ENCODE peak calls at places on chromosomes 13 and 19, in eight cellular contexts. I, O, V, F, M, Q, U and D are unnamed samples.

GRCh38 chr13:112893570-112894422 is 75.2 kb upstream of the MCF2L start:
- DNase-seq in V (peak; percentile 53), F (no peak), U (peak; percentile 23), O (peak; percentile 23), Q (no peak), M (peak; percentile 49), I (peak; percentile 70), D (no peak)

GRCh38 chr13:59447031-59447430 is 716.7 kb downstream of the DIAPH3 start:
- DNase-seq in Q (no peak), I (no peak), M (no peak), U (no peak), V (no peak), F (no peak), O (no peak), D (no peak)

GRCh38 chr13:40318366-40318765 is 348.1 kb downstream of the FOXO1 start:
- DNase-seq in U (peak; percentile 70), Q (no peak), M (peak; percentile 10), I (no peak), V (peak; percentile 77), O (peak; percentile 82), F (no peak), D (no peak)

GRCh38 chr13:63184693-63185092 is 1769.0 kb upstream of the PCDH20 start:
- DNase-seq in F (no peak), O (peak; percentile 28), U (peak; percentile 9), I (no peak), Q (no peak), V (no peak), M (peak; percentile 25), D (peak; percentile 38)

GRCh38 chr19:38061294-38061693 is 154.3 kb downstream of the SIPA1L3 start:
- DNase-seq in V (no peak), F (no peak), O (peak; percentile 52), Q (no peak), I (no peak), U (peak; percentile 64), M (peak; percentile 41), D (peak; percentile 68)

GRCh38 chr19:37999309-38000213 is 92.6 kb downstream of the SIPA1L3 start:
- DNase-seq in F (no peak), I (no peak), V (peak; percentile 69), U (peak; percentile 77), O (peak; percentile 67), Q (peak; percentile 43), M (peak; percentile 74), D (peak; percentile 92)

GRCh38 chr13:51590966-51591627 is 6.8 kb downstream of the WDFY2 start:
- DNase-seq in O (peak; percentile 83), F (no peak), Q (no peak), U (peak; percentile 91), I (no peak), M (peak; percentile 51), V (no peak), D (peak; percentile 47)

GRCh38 chr19:10603873-10604459 is 16.9 kb upstream of the AP1M2 start:
- DNase-seq in F (no peak), I (no peak), V (no peak), M (no peak), Q (no peak), O (no peak), U (no peak), D (no peak)

GRCh38 chr19:47432091-47432490 is 12.8 kb upstream of the MEIS3 start:
- DNase-seq in O (no peak), I (no peak), V (no peak), M (no peak), Q (no peak), F (no peak), U (no peak), D (no peak)

GRCh38 chr19:47429140-47429793 is 9.9 kb upstream of the MEIS3 start:
- DNase-seq in Q (no peak), U (no peak), M (no peak), V (no peak), O (no peak), F (no peak), I (no peak), D (no peak)

GRCh38 chr19:47428177-47428894 is 9.0 kb upstream of the MEIS3 start:
- DNase-seq in O (peak; percentile 100), Q (peak; percentile 52), M (peak; percentile 96), F (peak; percentile 49), I (peak; percentile 70), V (peak; percentile 84), U (peak; percentile 98), D (peak; percentile 92)

GRCh38 chr19:47432499-47432898 is 13.2 kb upstream of the MEIS3 start:
- DNase-seq in F (no peak), I (no peak), V (no peak), Q (no peak), M (no peak), U (no peak), O (no peak), D (no peak)

DNA sequence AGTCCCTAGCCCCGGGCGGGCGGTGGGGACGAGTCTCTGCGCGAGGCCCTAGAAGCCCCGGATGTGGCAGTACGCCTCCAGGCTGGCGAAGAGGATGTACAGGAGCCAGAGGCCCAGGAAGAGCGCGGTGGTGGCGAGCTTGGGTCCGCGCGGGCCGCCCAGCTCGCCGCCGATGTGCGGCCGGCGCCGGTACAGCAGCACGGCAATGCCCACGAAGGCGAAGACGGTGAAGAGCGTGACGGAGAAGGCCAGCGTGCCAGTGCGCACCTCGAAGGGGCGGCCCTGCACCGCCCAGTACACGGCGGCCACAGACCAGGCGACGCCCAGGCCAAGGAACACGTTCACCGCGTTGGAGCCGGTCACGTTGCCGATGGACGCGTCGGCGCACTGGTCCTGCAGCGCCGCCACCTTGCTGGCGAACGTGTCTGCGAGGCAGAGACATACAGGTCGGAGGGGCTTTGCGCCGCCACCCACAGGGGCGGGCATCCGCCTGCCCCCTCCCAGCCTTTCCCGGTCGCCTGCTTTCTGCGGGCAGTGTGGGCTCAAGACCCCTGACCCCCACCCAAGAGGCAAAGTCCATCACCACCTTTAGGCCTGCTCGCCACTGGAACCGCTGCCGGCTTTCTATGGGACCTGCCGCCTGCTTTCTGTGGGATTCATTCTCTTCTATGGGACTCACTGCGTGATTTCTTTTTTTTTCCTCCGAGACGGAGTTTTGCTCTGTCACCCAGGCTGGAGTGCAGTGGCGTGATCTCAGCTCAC is 10.9 kb upstream of the MEIS3 start:
- DNase-seq in V (no peak), Q (peak; percentile 23), M (no peak), O (peak; percentile 60), I (peak; percentile 82), F (no peak), U (no peak), D (no peak)
- TF ChIP-seq CTCF in V (peak; percentile 24), Q (no peak), M (peak; percentile 24), O (peak; percentile 16), I (no peak), F (no peak), U (no peak), D (peak; percentile 19)

DNA sequence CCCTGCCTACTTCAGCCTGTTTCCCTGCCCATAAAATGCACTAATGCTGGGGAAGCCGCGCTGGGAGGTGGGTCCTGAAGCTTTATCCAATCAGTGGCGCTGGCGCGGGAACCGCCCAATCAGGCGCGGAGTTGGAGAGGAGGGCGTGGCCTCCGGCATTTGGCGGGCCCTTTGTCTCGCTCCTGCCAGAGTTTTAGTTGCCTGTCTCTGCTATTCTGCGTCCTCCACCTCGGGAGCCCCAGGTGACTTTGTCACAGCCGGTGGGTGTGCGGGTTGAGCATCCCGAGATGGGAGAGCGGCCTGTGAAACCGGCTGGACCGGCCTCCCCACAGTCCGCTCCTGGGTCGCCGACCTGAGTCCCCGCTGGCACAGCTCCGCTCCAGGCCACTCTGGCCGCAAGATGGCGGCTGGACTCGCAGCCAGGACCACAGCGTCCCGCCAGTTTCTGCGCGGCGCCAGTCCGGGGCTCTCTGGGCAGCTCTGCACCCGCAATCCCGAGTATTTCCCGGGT is 30.7 kb upstream of the ZNF429 start:
- DNase-seq in Q (peak; percentile 37), F (peak; percentile 75), M (peak; percentile 82), V (peak; percentile 86), O (peak; percentile 24), U (no peak), I (peak; percentile 60), D (peak; percentile 2)
- TF ChIP-seq CTCF in Q (no peak), F (no peak), M (no peak), V (peak; percentile 30), O (no peak), U (no peak), I (no peak), D (no peak)

DNA sequence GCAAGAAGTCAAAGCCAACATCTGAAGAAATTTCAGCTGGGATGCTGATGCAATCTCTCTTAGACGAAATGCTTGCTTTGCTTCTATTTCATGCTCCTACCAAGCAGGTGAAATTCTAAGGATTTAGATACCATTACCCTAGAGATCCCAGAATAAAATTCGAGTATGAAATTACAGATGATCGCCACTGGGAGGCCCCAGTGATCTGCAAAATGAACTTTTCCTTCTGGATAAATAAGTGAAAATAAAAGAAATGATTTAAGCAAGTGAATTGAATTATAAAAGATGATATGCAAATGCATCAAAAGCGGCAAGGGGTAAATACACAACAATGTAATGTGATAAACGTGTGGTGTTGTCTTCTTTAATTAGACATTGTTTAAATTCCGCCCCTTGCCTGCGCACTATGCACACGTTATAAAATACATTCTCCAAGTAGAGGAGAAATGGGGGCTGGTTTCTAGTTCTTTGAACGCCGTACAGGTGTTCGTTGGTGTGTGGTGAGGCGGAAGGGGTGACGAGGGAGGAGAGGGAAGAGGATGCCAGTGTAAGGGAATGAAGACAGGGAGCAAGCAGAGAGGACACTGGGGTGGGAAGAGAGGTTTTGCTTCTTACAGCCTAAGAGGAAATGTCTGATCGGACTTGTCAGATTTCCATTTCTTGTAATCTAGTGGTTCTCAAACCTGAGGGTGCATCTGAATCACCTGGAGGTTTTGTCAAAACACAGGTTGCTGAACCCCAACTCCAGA is 58.0 kb downstream of the ERCC5 start:
- DNase-seq in I (no peak), O (peak; percentile 48), Q (no peak), U (peak; percentile 56), V (no peak), M (peak; percentile 33), F (no peak), D (no peak)
- TF ChIP-seq CTCF in I (no peak), O (peak; percentile 58), Q (no peak), U (peak; percentile 48), V (peak; percentile 30), M (peak; percentile 50), F (no peak), D (peak; percentile 50)

GRCh38 chr19:48830088-48830487 is 6.2 kb downstream of the HSD17B14 start:
- DNase-seq in V (no peak), U (no peak), I (no peak), Q (no peak), O (no peak), F (no peak), M (no peak), D (no peak)

GRCh38 chr19:48830965-48831364 is 5.3 kb downstream of the HSD17B14 start:
- DNase-seq in I (no peak), O (no peak), M (no peak), U (no peak), V (no peak), F (no peak), Q (no peak), D (no peak)

GRCh38 chr19:48821633-48822032 is 10.8 kb upstream of the BCAT2 start:
- DNase-seq in O (no peak), V (no peak), U (no peak), I (no peak), M (no peak), Q (no peak), F (no peak), D (no peak)

GRCh38 chr19:48822514-48822913 is 11.7 kb upstream of the BCAT2 start:
- DNase-seq in U (no peak), V (no peak), I (no peak), M (no peak), O (no peak), Q (no peak), F (no peak), D (no peak)

DNA sequence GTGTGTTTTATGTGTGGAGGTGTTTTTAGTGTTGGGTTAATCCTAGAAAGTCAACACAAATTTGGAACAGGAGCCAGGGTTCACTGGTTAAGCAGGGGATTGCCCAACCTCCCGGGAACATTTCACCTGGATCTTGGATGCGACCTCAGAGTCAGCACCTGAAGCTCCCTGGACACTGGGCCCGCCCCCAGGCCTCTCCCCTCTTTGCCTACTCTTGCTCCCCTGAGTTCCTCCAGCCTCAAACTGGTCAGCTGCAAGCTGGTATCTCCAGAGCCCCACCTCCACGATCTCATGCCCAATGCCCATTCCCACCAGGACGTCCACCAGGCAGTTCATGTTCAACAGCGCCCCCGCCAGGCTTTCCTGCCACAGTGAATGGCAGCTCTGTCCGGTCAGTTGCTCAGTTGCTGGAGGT is 9.7 kb downstream of the HSD17B14 start:
- DNase-seq in Q (no peak), U (peak; percentile 58), O (no peak), M (no peak), I (no peak), F (no peak), V (no peak), D (no peak)
- TF ChIP-seq CTCF in Q (no peak), U (peak; percentile 10), O (no peak), M (no peak), I (no peak), F (no peak), V (no peak), D (peak; percentile 10)